ENCODE peak calls at places on chromosomes 5 and 9, in eight cellular contexts. E is astrocyte of the spinal cord; N is NCI-H1092 treated with DMSO at 0.1 percent for 48 hours; S is posterior vena cava; A is stimulated activated CD8-positive, alpha-beta memory T cell treated with anti-CD3 and anti-CD28 coated beads, Interleukin-2, amount 100 ng/mL, for 48 hours; F is NCI-H1694 treated with DMSO at 0.1 percent for 48 hours; W is SW 1271; Y is activated T-cell treated with anti-CD3 and anti-CD28 coated beads for 24 hours. X is an unnamed sample.

GRCh38 chr9:113886471-113886870 is 10.4 kb downstream of the ZNF618 start:
- DNase-seq in N (no peak), Y (no peak), A (no peak), E (peak; percentile 42), F (no peak), S (no peak), W (no peak), X (no peak)

GRCh38 chr5:40601198-40601868 is 78.4 kb upstream of the PTGER4 start:
- DNase-seq in Y (no peak), A (no peak), E (no peak), N (no peak), F (no peak), W (no peak), S (no peak), X (no peak)

GRCh38 chr5:131548190-131548589 is 86.8 kb downstream of the RAPGEF6 start:
- DNase-seq in F (no peak), Y (no peak), N (no peak), W (no peak), S (no peak), A (no peak), E (peak; percentile 15), X (no peak)

GRCh38 chr5:172910828-172911627 is 48.2 kb upstream of the RPL26L1 start:
- DNase-seq in Y (no peak), E (peak; percentile 90), N (no peak), A (no peak), W (peak; percentile 46), S (peak; percentile 92), F (no peak), X (no peak)

GRCh38 chr5:159639590-159639989 is 276.7 kb upstream of the ADRA1B start:
- DNase-seq in A (no peak), S (no peak), N (no peak), E (no peak), F (no peak), W (no peak), Y (no peak), X (no peak)

GRCh38 chr9:4967521-4967920 is 17.6 kb upstream of the JAK2 start:
- DNase-seq in N (no peak), F (no peak), Y (no peak), S (no peak), A (no peak), E (peak; percentile 44), W (no peak), X (no peak)

GRCh38 chr5:142082182-142082781 is 26.3 kb upstream of the NDFIP1 start:
- DNase-seq in A (no peak), F (no peak), S (no peak), Y (no peak), W (no peak), N (no peak), E (no peak), X (no peak)

GRCh38 chr5:154967419-154968024 is 26.6 kb downstream of the MRPL22 start:
- DNase-seq in Y (no peak), N (no peak), W (no peak), S (no peak), F (peak; percentile 34), A (no peak), E (peak; percentile 19), X (peak; percentile 41)

GRCh38 chr9:137411670-137412380 is 11.1 kb downstream of the EXD3 start:
- DNase-seq in S (peak; percentile 91), W (peak; percentile 83), A (peak; percentile 51), N (no peak), F (no peak), Y (no peak), E (peak; percentile 94), X (no peak)

GRCh38 chr9:71909887-71910601 is 949 bp downstream of the ABHD17B start:
- DNase-seq in Y (peak; percentile 15), W (no peak), F (no peak), A (peak; percentile 43), E (peak; percentile 46), N (peak; percentile 60), S (no peak), X (peak; percentile 73)

GRCh38 chr9:134058716-134059115 is 9.1 kb downstream of the BRD3 start:
- DNase-seq in W (no peak), A (no peak), E (peak; percentile 25), F (no peak), Y (no peak), N (no peak), S (peak; percentile 62), X (no peak)

GRCh38 chr9:96574931-96575351 is 44.7 kb downstream of the CDC14B start:
- DNase-seq in Y (no peak), N (no peak), F (no peak), A (no peak), W (no peak), S (no peak), E (no peak), X (no peak)

GRCh38 chr5:85590764-85591163 is 1027.0 kb upstream of the COX7C start:
- DNase-seq in Y (no peak), F (no peak), A (no peak), W (no peak), S (no peak), E (no peak), N (no peak), X (no peak)

GRCh38 chr5:13252701-13253100 is 691.8 kb downstream of the DNAH5 start:
- DNase-seq in S (no peak), N (no peak), Y (no peak), F (no peak), E (no peak), A (no peak), W (no peak), X (no peak)

GRCh38 chr9:91101598-91102168 is 260.0 kb downstream of the AUH start:
- DNase-seq in A (peak; percentile 61), W (no peak), S (peak; percentile 75), E (no peak), N (no peak), Y (peak; percentile 69), F (no peak), X (no peak)

GRCh38 chr5:38878391-38879090 is 32.7 kb downstream of the OSMR start:
- DNase-seq in F (no peak), W (no peak), E (no peak), S (no peak), N (no peak), A (no peak), Y (no peak), X (no peak)

GRCh38 chr5:163504091-163504931 is 1.1 kb upstream of the MAT2B start:
- DNase-seq in W (peak; percentile 27), Y (peak; percentile 32), N (no peak), S (peak; percentile 81), E (peak; percentile 78), A (no peak), F (no peak), X (peak; percentile 74)

GRCh38 chr5:52007230-52007858 is 624.1 kb downstream of the ISL1 start:
- DNase-seq in A (no peak), E (peak; percentile 40), W (no peak), F (peak; percentile 80), N (peak; percentile 90), S (no peak), Y (no peak), X (peak; percentile 30)

GRCh38 chr9:134554750-134555655 is 86.6 kb upstream of the COL5A1 start:
- DNase-seq in S (peak; percentile 84), Y (no peak), F (no peak), W (no peak), N (no peak), E (no peak), A (no peak), X (no peak)

GRCh38 chr9:131651599-131651998 is 88.3 kb downstream of the RAPGEF1 start:
- DNase-seq in Y (no peak), W (no peak), E (no peak), N (no peak), S (no peak), A (no peak), F (no peak), X (no peak)

GRCh38 chr5:5340206-5340729 is 82.2 kb upstream of the ICE1 start:
- DNase-seq in W (no peak), Y (no peak), F (no peak), S (peak; percentile 92), E (peak; percentile 96), N (no peak), A (no peak), X (no peak)

GRCh38 chr5:68000805-68001204 is 214.8 kb upstream of the PIK3R1 start:
- DNase-seq in F (no peak), W (no peak), S (no peak), Y (no peak), E (peak; percentile 30), A (no peak), N (no peak), X (no peak)

GRCh38 chr9:70551391-70551790 is 136.9 kb upstream of the KLF9 start:
- DNase-seq in N (no peak), W (no peak), Y (no peak), A (no peak), S (no peak), F (no peak), E (no peak), X (no peak)

GRCh38 chr9:130110596-130111021 is 56.9 kb downstream of the GPR107 start:
- DNase-seq in S (peak; percentile 77), E (peak; percentile 61), F (no peak), N (no peak), Y (no peak), W (no peak), A (no peak), X (no peak)

GRCh38 chr9:20224756-20225155 is 397.5 kb downstream of the MLLT3 start:
- DNase-seq in S (no peak), E (no peak), A (no peak), W (no peak), N (no peak), F (no peak), Y (no peak), X (no peak)

GRCh38 chr9:93672622-93673270 is 96.4 kb downstream of the PHF2 start:
- DNase-seq in N (no peak), S (peak; percentile 65), F (no peak), E (no peak), A (no peak), Y (no peak), W (no peak), X (no peak)

GRCh38 chr9:21919377-21920362 is 74.5 kb downstream of the CDKN2A start:
- DNase-seq in S (no peak), Y (peak; percentile 4), F (no peak), W (no peak), A (no peak), E (peak; percentile 81), N (no peak), X (no peak)

GRCh38 chr9:89886281-89886700 is 281.5 kb downstream of the GADD45G start:
- DNase-seq in F (no peak), N (no peak), A (no peak), E (peak; percentile 29), Y (no peak), W (no peak), S (no peak), X (no peak)